ENCODE peak calls at places on chromosomes 2 and 18, in seven cellular contexts. One of them, this sample, is unnamed.

GRCh38 chr18:46821856-46822711 is 65.2 kb upstream of the ST8SIA5 start:
- DNase-seq in astrocyte: peak
- DNase-seq in transverse colon: no peak
- DNase-seq in HT-29: no peak
- DNase-seq in activated CD4-positive, alpha-beta T cell treated with anti-CD3 and anti-CD28 coated beads, Interleukin-2, amount 50 U/mL, for 48 hours: no peak
- DNase-seq in EL: no peak
- DNase-seq in brain microvascular endothelial cell: no peak
- DNase-seq in this sample: no peak

GRCh38 chr2:219107837-219108236 is 47.1 kb upstream of the IHH start:
- DNase-seq in astrocyte: no peak
- DNase-seq in transverse colon: peak
- DNase-seq in EL: no peak
- DNase-seq in HT-29: no peak
- DNase-seq in activated CD4-positive, alpha-beta T cell treated with anti-CD3 and anti-CD28 coated beads, Interleukin-2, amount 50 U/mL, for 48 hours: no peak
- DNase-seq in brain microvascular endothelial cell: no peak
- DNase-seq in this sample: no peak

GRCh38 chr2:170500770-170501169 is 214.4 kb upstream of the SP5 start:
- DNase-seq in HT-29: no peak
- DNase-seq in transverse colon: no peak
- DNase-seq in EL: no peak
- DNase-seq in activated CD4-positive, alpha-beta T cell treated with anti-CD3 and anti-CD28 coated beads, Interleukin-2, amount 50 U/mL, for 48 hours: no peak
- DNase-seq in brain microvascular endothelial cell: no peak
- DNase-seq in astrocyte: no peak
- DNase-seq in this sample: no peak

GRCh38 chr2:220228310-220229006 is 601.0 kb downstream of the SLC4A3 start:
- DNase-seq in brain microvascular endothelial cell: peak
- DNase-seq in astrocyte: peak
- DNase-seq in transverse colon: no peak
- DNase-seq in HT-29: peak
- DNase-seq in activated CD4-positive, alpha-beta T cell treated with anti-CD3 and anti-CD28 coated beads, Interleukin-2, amount 50 U/mL, for 48 hours: no peak
- DNase-seq in EL: peak
- DNase-seq in this sample: no peak

GRCh38 chr2:136393515-136393914 is 275.6 kb upstream of the CXCR4 start:
- DNase-seq in astrocyte: no peak
- DNase-seq in HT-29: no peak
- DNase-seq in EL: no peak
- DNase-seq in brain microvascular endothelial cell: no peak
- DNase-seq in activated CD4-positive, alpha-beta T cell treated with anti-CD3 and anti-CD28 coated beads, Interleukin-2, amount 50 U/mL, for 48 hours: no peak
- DNase-seq in transverse colon: no peak
- DNase-seq in this sample: no peak

GRCh38 chr2:150473767-150474166 is 13.7 kb downstream of the RND3 start:
- DNase-seq in EL: peak
- DNase-seq in activated CD4-positive, alpha-beta T cell treated with anti-CD3 and anti-CD28 coated beads, Interleukin-2, amount 50 U/mL, for 48 hours: no peak
- DNase-seq in brain microvascular endothelial cell: no peak
- DNase-seq in transverse colon: no peak
- DNase-seq in HT-29: peak
- DNase-seq in astrocyte: no peak
- DNase-seq in this sample: no peak

GRCh38 chr2:168604252-168604651 is 148.2 kb downstream of the CERS6 start:
- DNase-seq in brain microvascular endothelial cell: no peak
- DNase-seq in EL: no peak
- DNase-seq in transverse colon: no peak
- DNase-seq in astrocyte: no peak
- DNase-seq in HT-29: no peak
- DNase-seq in activated CD4-positive, alpha-beta T cell treated with anti-CD3 and anti-CD28 coated beads, Interleukin-2, amount 50 U/mL, for 48 hours: no peak
- DNase-seq in this sample: no peak

GRCh38 chr2:23293756-23294155 is 91.2 kb upstream of the KLHL29 start:
- DNase-seq in HT-29: no peak
- DNase-seq in astrocyte: no peak
- DNase-seq in brain microvascular endothelial cell: no peak
- DNase-seq in transverse colon: no peak
- DNase-seq in EL: no peak
- DNase-seq in activated CD4-positive, alpha-beta T cell treated with anti-CD3 and anti-CD28 coated beads, Interleukin-2, amount 50 U/mL, for 48 hours: no peak
- DNase-seq in this sample: no peak

GRCh38 chr2:20448246-20449046 is 1.6 kb downstream of the RHOB start:
- DNase-seq in EL: peak
- DNase-seq in HT-29: peak
- DNase-seq in brain microvascular endothelial cell: no peak
- DNase-seq in astrocyte: no peak
- DNase-seq in activated CD4-positive, alpha-beta T cell treated with anti-CD3 and anti-CD28 coated beads, Interleukin-2, amount 50 U/mL, for 48 hours: no peak
- DNase-seq in transverse colon: no peak
- DNase-seq in this sample: no peak

GRCh38 chr2:189540551-189540950 is 40.0 kb downstream of the SLC40A1 start:
- DNase-seq in HT-29: peak
- DNase-seq in activated CD4-positive, alpha-beta T cell treated with anti-CD3 and anti-CD28 coated beads, Interleukin-2, amount 50 U/mL, for 48 hours: no peak
- DNase-seq in astrocyte: no peak
- DNase-seq in transverse colon: no peak
- DNase-seq in EL: no peak
- DNase-seq in brain microvascular endothelial cell: no peak
- DNase-seq in this sample: no peak

GRCh38 chr2:25362564-25363145 is 20.9 kb upstream of the DNMT3A start:
- DNase-seq in astrocyte: no peak
- DNase-seq in HT-29: no peak
- DNase-seq in transverse colon: peak
- DNase-seq in brain microvascular endothelial cell: no peak
- DNase-seq in activated CD4-positive, alpha-beta T cell treated with anti-CD3 and anti-CD28 coated beads, Interleukin-2, amount 50 U/mL, for 48 hours: peak
- DNase-seq in EL: peak
- DNase-seq in this sample: no peak

GRCh38 chr2:213281156-213281555 is 3.1 kb upstream of the SPAG16 start:
- DNase-seq in HT-29: no peak
- DNase-seq in astrocyte: peak
- DNase-seq in transverse colon: no peak
- DNase-seq in EL: peak
- DNase-seq in activated CD4-positive, alpha-beta T cell treated with anti-CD3 and anti-CD28 coated beads, Interleukin-2, amount 50 U/mL, for 48 hours: no peak
- DNase-seq in brain microvascular endothelial cell: no peak
- DNase-seq in this sample: no peak

GRCh38 chr18:55737781-55738468 is 149.9 kb upstream of the TCF4 start:
- DNase-seq in brain microvascular endothelial cell: no peak
- DNase-seq in transverse colon: no peak
- DNase-seq in astrocyte: no peak
- DNase-seq in EL: no peak
- DNase-seq in HT-29: no peak
- DNase-seq in activated CD4-positive, alpha-beta T cell treated with anti-CD3 and anti-CD28 coated beads, Interleukin-2, amount 50 U/mL, for 48 hours: no peak
- DNase-seq in this sample: no peak

GRCh38 chr2:54430649-54431048 is 25.5 kb upstream of the SPTBN1 start:
- DNase-seq in brain microvascular endothelial cell: no peak
- DNase-seq in HT-29: no peak
- DNase-seq in astrocyte: no peak
- DNase-seq in transverse colon: no peak
- DNase-seq in activated CD4-positive, alpha-beta T cell treated with anti-CD3 and anti-CD28 coated beads, Interleukin-2, amount 50 U/mL, for 48 hours: no peak
- DNase-seq in EL: no peak
- DNase-seq in this sample: no peak

GRCh38 chr2:160694221-160694620 is 200.6 kb upstream of the RBMS1 start:
- DNase-seq in HT-29: no peak
- DNase-seq in brain microvascular endothelial cell: no peak
- DNase-seq in activated CD4-positive, alpha-beta T cell treated with anti-CD3 and anti-CD28 coated beads, Interleukin-2, amount 50 U/mL, for 48 hours: no peak
- DNase-seq in transverse colon: no peak
- DNase-seq in EL: no peak
- DNase-seq in astrocyte: no peak
- DNase-seq in this sample: no peak

GRCh38 chr18:9608298-9608697 is 6.1 kb downstream of the PPP4R1 start:
- DNase-seq in activated CD4-positive, alpha-beta T cell treated with anti-CD3 and anti-CD28 coated beads, Interleukin-2, amount 50 U/mL, for 48 hours: no peak
- DNase-seq in HT-29: no peak
- DNase-seq in astrocyte: no peak
- DNase-seq in EL: peak
- DNase-seq in brain microvascular endothelial cell: no peak
- DNase-seq in transverse colon: no peak
- DNase-seq in this sample: no peak

This sample was measured in breast epithelium.